ENCODE peak calls at places on chromosomes 7 and 10, in seven cellular contexts. E, B, A, Y, M, V and J are unnamed samples.

GRCh38 chr7:149880871-149881301 is 7.1 kb downstream of the ATP6V0E2 start:
- DNase-seq in E (no peak), B (peak; percentile 71), A (peak; percentile 8), Y (no peak), M (peak; percentile 79), V (no peak), J (no peak)

GRCh38 chr10:24777191-24777590 is 53.5 kb upstream of the ARHGAP21 start:
- DNase-seq in E (no peak), B (no peak), A (no peak), Y (no peak), M (no peak), V (no peak), J (no peak)

GRCh38 chr10:60629332-60629731 is 148.9 kb upstream of the CDK1 start:
- DNase-seq in E (no peak), B (no peak), A (no peak), Y (no peak), M (no peak), V (peak; percentile 56), J (no peak)

GRCh38 chr7:99535667-99536066 is 16.2 kb downstream of the FAM200A start:
- DNase-seq in E (no peak), B (no peak), A (no peak), Y (no peak), M (no peak), V (no peak), J (no peak)

GRCh38 chr7:76372984-76373833 is 14.4 kb upstream of the YWHAG start:
- DNase-seq in E (no peak), B (no peak), A (peak; percentile 77), Y (no peak), M (no peak), V (no peak), J (peak; percentile 97)

GRCh38 chr10:43091846-43092245 is 15.0 kb downstream of the RET start:
- DNase-seq in E (no peak), B (no peak), A (no peak), Y (no peak), M (no peak), V (no peak), J (no peak)

GRCh38 chr7:76409537-76409936 is at the start of gene SSC4D:
- DNase-seq in E (peak; percentile 74), B (no peak), A (peak; percentile 59), Y (no peak), M (no peak), V (peak; percentile 91), J (no peak)

GRCh38 chr10:72954596-72955569 is at the start of gene PLA2G12B:
- DNase-seq in E (peak; percentile 69), B (no peak), A (peak; percentile 81), Y (no peak), M (no peak), V (no peak), J (peak; percentile 26)

GRCh38 chr7:90982228-90982627 is 282.0 kb upstream of the FZD1 start:
- DNase-seq in E (no peak), B (no peak), A (no peak), Y (no peak), M (no peak), V (no peak), J (no peak)

GRCh38 chr7:90597879-90598278 is 1.8 kb downstream of the CDK14 start:
- DNase-seq in E (no peak), B (no peak), A (no peak), Y (no peak), M (no peak), V (no peak), J (peak; percentile 86)

GRCh38 chr7:21927693-21928092 is 18.0 kb downstream of the CDCA7L start:
- DNase-seq in E (no peak), B (no peak), A (no peak), Y (no peak), M (no peak), V (no peak), J (no peak)

GRCh38 chr7:98771519-98772241 is 98.1 kb downstream of the TMEM130 start:
- DNase-seq in E (no peak), B (no peak), A (peak; percentile 91), Y (no peak), M (peak; percentile 23), V (peak; percentile 74), J (peak; percentile 91)

GRCh38 chr7:28778781-28779180 is 179.3 kb downstream of the TRIL start:
- DNase-seq in E (no peak), B (no peak), A (no peak), Y (no peak), M (no peak), V (no peak), J (no peak)

GRCh38 chr7:151032936-151033863 is 5.0 kb downstream of the ABCB8 start:
- DNase-seq in E (no peak), B (no peak), A (no peak), Y (no peak), M (no peak), V (peak; percentile 67), J (no peak)
- TF ChIP-seq CTCF in E (no peak), B (no peak), A (no peak), Y (no peak), M (no peak), V (peak; percentile 34), J (no peak)

GRCh38 chr7:2542011-2542923 is 13.1 kb downstream of the BRAT1 start:
- DNase-seq in E (no peak), B (no peak), A (no peak), Y (no peak), M (no peak), V (no peak), J (peak; percentile 76)
- H3K27ac ChIP-seq in E (no peak overlapping the region), B (no peak overlapping the region), A (no peak overlapping the region), Y (no peak overlapping the region), M (no peak overlapping the region), V (no peak overlapping the region), J (no peak overlapping the region)

GRCh38 chr7:141752634-141753033 is 11.3 kb upstream of the TAS2R3 start:
- DNase-seq in E (peak; percentile 2), B (no peak), A (no peak), Y (no peak), M (no peak), V (peak; percentile 83), J (no peak)
- TF ChIP-seq CTCF in E (no peak), B (no peak), A (peak; percentile 14), Y (no peak), M (peak; percentile 31), V (peak; percentile 67), J (peak; percentile 34)

GRCh38 chr7:30139836-30140384 is 5.1 kb downstream of the MTURN start:
- DNase-seq in E (no peak), B (no peak), A (no peak), Y (no peak), M (no peak), V (no peak), J (peak; percentile 75)
- H3K27ac ChIP-seq in E (no peak overlapping the region), B (no peak overlapping the region), A (no peak overlapping the region), Y (peak overlapping the region; percentile 0), M (peak overlapping the region; percentile 0), V (no peak overlapping the region), J (no peak overlapping the region)

GRCh38 chr7:135509839-135510602 is at the start of gene CNOT4:
- DNase-seq in E (peak; percentile 96), B (peak; percentile 97), A (peak; percentile 98), Y (peak; percentile 88), M (peak; percentile 97), V (peak; percentile 98), J (peak; percentile 98)

GRCh38 chr7:135509589-135509838 is 388 bp downstream of the CNOT4 start:
- DNase-seq in E (no peak), B (no peak), A (no peak), Y (no peak), M (no peak), V (peak; percentile 72), J (peak; percentile 86)

GRCh38 chr7:135510603-135511183 is 791 bp upstream of the CNOT4 start:
- DNase-seq in E (no peak), B (no peak), A (peak; percentile 20), Y (no peak), M (no peak), V (no peak), J (no peak)

GRCh38 chr7:135514856-135515255 is 5.0 kb upstream of the CNOT4 start:
- DNase-seq in E (no peak), B (no peak), A (no peak), Y (no peak), M (no peak), V (no peak), J (no peak)

DNA sequence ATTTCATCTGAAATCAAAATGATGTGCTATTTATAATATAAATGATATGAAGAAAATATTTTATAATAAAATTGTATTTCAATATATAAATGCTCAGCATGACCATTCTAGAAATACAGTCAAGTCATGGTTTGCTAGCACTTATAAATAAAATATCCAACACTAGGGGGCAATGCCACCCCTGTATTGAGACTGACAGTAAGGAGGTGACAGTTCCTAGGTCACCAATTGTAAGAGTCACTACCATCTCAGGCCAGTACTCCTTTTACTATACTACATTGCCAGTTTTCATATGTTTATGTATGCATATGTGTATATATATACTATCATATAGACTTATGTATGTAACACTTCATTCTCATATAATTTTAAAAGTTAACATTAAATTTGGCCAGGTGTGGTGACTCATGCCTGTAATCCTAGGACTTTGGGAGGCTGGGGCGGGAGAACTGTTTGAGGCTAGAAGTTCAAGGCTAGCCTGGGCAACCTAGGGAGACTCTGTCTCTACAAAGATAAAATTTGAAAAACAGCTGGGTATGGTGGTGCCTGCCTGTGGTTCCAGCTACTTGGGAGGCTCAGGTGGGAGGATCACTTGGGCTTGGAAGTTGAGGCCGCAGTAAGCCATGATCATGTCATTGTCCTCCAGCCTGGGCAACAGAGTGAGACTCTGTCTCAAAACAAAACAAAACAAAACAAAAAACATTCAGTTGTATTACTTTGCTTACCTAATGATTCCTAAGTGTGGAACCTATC is 2.4 kb upstream of the CNOT4 start:
- DNase-seq in E (peak; percentile 63), B (no peak), A (peak; percentile 63), Y (no peak), M (no peak), V (peak; percentile 89), J (no peak)
- TF ChIP-seq CTCF in E (peak; percentile 57), B (peak; percentile 52), A (peak; percentile 47), Y (peak; percentile 47), M (peak; percentile 66), V (peak; percentile 61), J (peak; percentile 71)